ENCODE peak calls at places on chromosomes 11 and 22, in four cellular contexts. J is HepG2, G is K562, Y is SK-N-SH. R is an unnamed sample.

GRCh38 chr22:35921777-35922176 is 106.8 kb downstream of the RBFOX2 start:
- DNase-seq in J (peak), Y (peak), G (peak), R (peak)

GRCh38 chr11:76656087-76656531 is 14.4 kb downstream of the LRRC32 start:
- DNase-seq in J (no peak), G (no peak), Y (no peak), R (peak)

GRCh38 chr11:59615132-59615636 is 390 bp downstream of the OSBP start:
- DNase-seq in J (peak), G (peak), Y (no peak), R (peak)

GRCh38 chr11:29217901-29218300 is 798.9 kb downstream of the KCNA4 start:
- DNase-seq in G (no peak), Y (no peak), J (no peak), R (no peak)

GRCh38 chr22:44242946-44243724 is 62.4 kb downstream of the PARVG start:
- DNase-seq in Y (no peak), G (no peak), J (no peak), R (no peak)

GRCh38 chr11:71252434-71252781 is at the start of gene SHANK2:
- DNase-seq in Y (peak), G (no peak), J (no peak), R (peak)

GRCh38 chr11:70517203-70517602 is 118.9 kb downstream of the CTTN start:
- DNase-seq in G (no peak), J (no peak), Y (no peak), R (no peak)

GRCh38 chr11:116882386-116882785 is 45.0 kb upstream of the APOA1 start:
- DNase-seq in J (no peak), Y (no peak), G (no peak), R (no peak)

GRCh38 chr22:45882881-45883810 is 93.8 kb downstream of the WNT7B start:
- DNase-seq in G (no peak), Y (no peak), J (no peak), R (peak)

GRCh38 chr11:606245-606644 is 9.5 kb downstream of the IRF7 start:
- DNase-seq in G (no peak), Y (peak), J (no peak), R (no peak)

GRCh38 chr22:48708558-48709245 is 1119.0 kb downstream of the BRD1 start:
- DNase-seq in J (no peak), Y (no peak), G (no peak), R (no peak)

GRCh38 chr11:132792341-132793140 is 739.8 kb downstream of the OPCML start:
- DNase-seq in G (no peak), Y (peak), J (no peak), R (peak)

GRCh38 chr11:71064702-71065515 is 187.5 kb downstream of the SHANK2 start:
- DNase-seq in J (no peak), Y (no peak), G (no peak), R (no peak)

GRCh38 chr11:45857834-45858492 is 10.7 kb downstream of the CRY2 start:
- DNase-seq in G (no peak), Y (peak), J (no peak), R (no peak)

GRCh38 chr11:71447791-71448256 is 369 bp downstream of the DHCR7 start:
- DNase-seq in J (no peak), G (peak), Y (peak), R (peak)

GRCh38 chr22:43889366-43890253 is 2.2 kb downstream of the PNPLA5 start:
- DNase-seq in Y (peak), G (peak), J (no peak), R (no peak)

GRCh38 chr11:71330349-71330748 is 78.0 kb upstream of the SHANK2 start:
- DNase-seq in G (no peak), J (no peak), Y (no peak), R (no peak)

GRCh38 chr11:17529814-17530162 is 14.4 kb downstream of the USH1C start:
- DNase-seq in J (no peak), G (no peak), Y (no peak), R (no peak)

GRCh38 chr22:22548910-22549309 is 10.2 kb downstream of the PRAME start:
- DNase-seq in Y (no peak), J (no peak), G (no peak), R (no peak)

GRCh38 chr11:128790200-128790599 is 76.9 kb downstream of the KCNJ1 start:
- DNase-seq in J (no peak), Y (no peak), G (no peak), R (no peak)
- TF ChIP-seq FOXJ3 in J (no peak), Y (no peak), G (no peak), R (no peak)

DNA sequence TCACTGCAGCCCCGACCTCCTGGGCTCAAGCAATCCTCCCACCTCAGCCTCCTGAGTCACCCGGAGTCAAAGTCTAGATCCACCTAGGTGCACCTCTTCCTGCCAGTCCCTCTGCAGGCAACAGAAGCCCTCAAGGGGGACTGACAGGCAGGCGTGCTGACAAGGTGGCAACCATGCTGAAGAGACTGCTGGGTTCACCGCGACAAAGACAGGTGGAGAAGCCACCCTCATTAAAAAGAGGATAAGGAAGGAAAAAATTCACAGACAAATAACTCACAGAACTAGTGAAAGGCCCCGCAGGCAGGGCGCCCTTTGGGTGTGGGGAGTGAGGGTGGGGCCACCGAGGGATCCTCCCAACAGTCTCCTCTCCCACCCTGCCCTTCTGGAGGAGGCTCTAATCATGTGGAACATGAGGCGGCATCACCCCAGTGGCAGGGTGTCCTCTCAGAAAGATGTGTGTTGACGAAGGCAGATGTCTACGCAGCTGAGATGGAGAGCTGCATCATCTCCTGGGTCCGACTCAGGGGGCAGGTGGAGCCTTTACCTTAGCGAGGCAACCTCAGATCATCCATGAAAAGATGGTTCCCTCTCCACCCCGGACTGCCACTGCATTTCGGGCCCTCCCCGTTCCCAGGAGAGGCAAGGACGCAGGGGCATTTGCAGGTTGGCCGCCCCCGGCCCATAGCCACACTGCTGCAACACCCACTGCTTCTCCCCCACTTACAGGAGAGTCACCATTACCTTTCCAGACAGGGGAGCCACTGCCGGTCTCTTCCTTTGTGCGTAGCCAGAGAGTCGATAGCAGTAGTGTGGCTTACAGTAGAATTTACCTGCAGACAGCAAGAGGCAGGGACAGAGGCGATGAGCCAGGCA is 91.2 kb upstream of the BID start:
- DNase-seq in Y (no peak), J (no peak), G (no peak), R (no peak)
- TF ChIP-seq FOXJ3 in Y (no peak), J (no peak), G (no peak), R (no peak)

GRCh38 chr11:33790088-33790487 is 15.8 kb upstream of the FBXO3 start:
- DNase-seq in J (no peak), Y (no peak), G (no peak), R (no peak)
- TF ChIP-seq FOXJ3 in J (no peak), Y (no peak), G (no peak), R (no peak)

GRCh38 chr11:60719406-60719805 is 5.1 kb upstream of the MS4A18 start:
- DNase-seq in Y (no peak), J (no peak), G (no peak), R (no peak)
- TF ChIP-seq FOXJ3 in Y (no peak), J (no peak), G (no peak), R (no peak)

R was measured in WTC11.